ENCODE peak calls at places on chromosomes 12 and 14, in eight cellular contexts. Y is CD8-positive, alpha-beta T cell; P is fibroblast of lung; U is H9; A is IMR-90; H is OCI-LY7; B is pancreas; G is endothelial cell of umbilical vein. T is an unnamed sample.

GRCh38 chr14:93717222-93717967 is 70.9 kb downstream of the PRIMA1 start:
- DNase-seq in U (no peak), B (no peak), Y (no peak), A (no peak), G (no peak), H (no peak), P (no peak), T (no peak)

GRCh38 chr12:125276567-125276966 is 211.3 kb downstream of the AACS start:
- DNase-seq in A (no peak), G (no peak), U (no peak), Y (no peak), H (no peak), P (no peak), B (no peak), T (no peak)

GRCh38 chr12:93011100-93011499 is 82.0 kb upstream of the EEA1 start:
- DNase-seq in B (no peak), P (no peak), H (no peak), Y (no peak), G (no peak), U (no peak), A (no peak), T (no peak)

GRCh38 chr14:105162374-105162979 is 6.1 kb downstream of the JAG2 start:
- DNase-seq in U (no peak), A (no peak), B (no peak), G (no peak), H (no peak), P (no peak), Y (no peak), T (no peak)

GRCh38 chr12:52125499-52125900 is 46.0 kb downstream of the SMIM41 start:
- DNase-seq in Y (no peak), H (no peak), P (no peak), B (peak; percentile 37), G (no peak), A (no peak), U (peak; percentile 86), T (no peak)

GRCh38 chr12:130762319-130762675 is 46.2 kb upstream of the RIMBP2 start:
- DNase-seq in Y (no peak), G (no peak), U (no peak), B (no peak), A (no peak), P (no peak), H (no peak), T (no peak)

GRCh38 chr12:124021025-124021406 is 48.0 kb downstream of the ZNF664 start:
- DNase-seq in U (peak; percentile 33), G (no peak), P (no peak), Y (no peak), B (no peak), A (no peak), H (no peak), T (no peak)

GRCh38 chr14:87810711-87811110 is 182.3 kb downstream of the GALC start:
- DNase-seq in G (no peak), U (no peak), H (peak; percentile 1), A (no peak), Y (no peak), P (no peak), B (no peak), T (no peak)

GRCh38 chr14:36241183-36241582 is 64.7 kb upstream of the PTCSC3 start:
- DNase-seq in A (no peak), U (no peak), B (no peak), H (no peak), Y (no peak), G (no peak), P (peak; percentile 11), T (no peak)

GRCh38 chr14:73785336-73785833 is 66.2 kb upstream of the PTGR2 start:
- DNase-seq in U (peak; percentile 36), A (peak; percentile 93), H (peak; percentile 74), Y (no peak), B (peak; percentile 57), G (peak; percentile 75), P (peak; percentile 96), T (no peak)

GRCh38 chr14:73786632-73786941 is 65.0 kb upstream of the PTGR2 start:
- DNase-seq in P (peak; percentile 51), G (peak; percentile 29), Y (no peak), U (peak; percentile 58), H (peak; percentile 65), A (peak; percentile 40), B (no peak), T (no peak)

GRCh38 chr14:73785834-73786631 is 65.6 kb upstream of the PTGR2 start:
- DNase-seq in G (peak; percentile 84), H (peak; percentile 83), P (peak; percentile 98), A (peak; percentile 96), B (peak; percentile 82), U (peak; percentile 45), Y (peak; percentile 32), T (peak; percentile 68)

GRCh38 chr14:73787760-73788508 is 63.7 kb upstream of the PTGR2 start:
- DNase-seq in U (no peak), Y (no peak), P (peak; percentile 67), H (peak; percentile 41), A (peak; percentile 55), B (peak; percentile 36), G (peak; percentile 56), T (no peak)

DNA sequence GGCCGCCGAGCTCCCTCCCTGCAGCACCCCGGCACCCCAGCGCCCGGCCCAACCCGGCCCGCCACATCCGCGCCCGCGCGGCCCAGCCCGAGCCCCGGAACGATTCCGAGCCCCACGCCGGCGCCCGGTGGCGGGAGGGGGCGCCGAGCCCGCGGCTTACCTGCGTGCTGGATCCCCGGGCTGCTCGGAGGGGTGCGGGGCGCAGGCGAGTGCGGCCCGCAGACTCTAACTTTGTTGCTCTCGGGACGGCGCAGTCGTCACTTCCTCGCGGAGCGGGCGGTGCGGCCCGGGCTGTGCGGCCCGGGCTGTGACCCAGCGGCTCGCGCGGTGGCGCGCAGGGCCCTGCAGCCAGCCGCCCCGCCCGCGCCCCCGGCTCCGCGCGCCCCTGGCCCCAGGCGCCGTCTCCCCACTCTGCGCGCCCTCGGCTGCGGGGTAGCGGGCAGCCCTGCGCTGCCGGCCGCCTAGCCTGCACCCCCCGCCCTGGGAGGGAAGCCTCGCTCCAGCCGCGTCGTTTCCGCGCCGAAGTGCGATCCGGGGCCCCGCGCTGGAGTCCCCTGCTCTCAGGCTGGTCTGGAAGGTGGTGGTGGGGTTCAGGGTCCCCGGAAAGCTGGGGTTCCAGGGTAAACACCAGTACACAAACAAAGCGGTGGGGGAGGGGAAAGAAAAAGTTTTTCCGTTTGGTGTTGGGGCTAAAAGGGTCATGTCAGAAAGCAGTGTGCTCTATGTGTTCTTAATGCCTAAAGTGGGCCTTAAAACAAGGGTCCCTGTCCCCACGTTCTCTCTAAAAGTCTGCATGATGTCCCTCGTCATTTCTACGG is 64.5 kb upstream of the PTGR2 start:
- DNase-seq in H (peak; percentile 77), B (peak; percentile 88), Y (peak; percentile 22), U (peak; percentile 56), G (peak; percentile 37), A (peak; percentile 35), P (no peak), T (peak; percentile 61)
- H3K4me1 ChIP-seq in H (peaks cover 61% of the 10 kb centered on the region), B (peaks cover 32% of the 10 kb centered on the region), Y (peaks cover 57% of the 10 kb centered on the region), U (peaks cover 3% of the 10 kb centered on the region), G (peaks cover 53% of the 10 kb centered on the region), A (peaks cover 36% of the 10 kb centered on the region), P (peaks cover 46% of the 10 kb centered on the region), T (peaks cover 62% of the 10 kb centered on the region)

GRCh38 chr12:47223848-47224213 is 144.1 kb upstream of the AMIGO2 start:
- DNase-seq in P (no peak), H (no peak), B (peak; percentile 66), U (no peak), G (peak; percentile 57), Y (no peak), A (peak; percentile 22), T (no peak)

GRCh38 chr12:47226199-47226598 is 146.4 kb upstream of the AMIGO2 start:
- DNase-seq in H (no peak), A (no peak), G (no peak), U (no peak), Y (no peak), P (no peak), B (no peak), T (no peak)

GRCh38 chr12:47224563-47225133 is 144.9 kb upstream of the AMIGO2 start:
- DNase-seq in Y (no peak), B (no peak), U (no peak), G (no peak), A (no peak), H (no peak), P (no peak), T (no peak)

GRCh38 chr12:47222960-47223847 is 143.4 kb upstream of the AMIGO2 start:
- DNase-seq in U (peak; percentile 85), G (no peak), B (no peak), Y (no peak), P (no peak), H (no peak), A (no peak), T (peak; percentile 27)

DNA sequence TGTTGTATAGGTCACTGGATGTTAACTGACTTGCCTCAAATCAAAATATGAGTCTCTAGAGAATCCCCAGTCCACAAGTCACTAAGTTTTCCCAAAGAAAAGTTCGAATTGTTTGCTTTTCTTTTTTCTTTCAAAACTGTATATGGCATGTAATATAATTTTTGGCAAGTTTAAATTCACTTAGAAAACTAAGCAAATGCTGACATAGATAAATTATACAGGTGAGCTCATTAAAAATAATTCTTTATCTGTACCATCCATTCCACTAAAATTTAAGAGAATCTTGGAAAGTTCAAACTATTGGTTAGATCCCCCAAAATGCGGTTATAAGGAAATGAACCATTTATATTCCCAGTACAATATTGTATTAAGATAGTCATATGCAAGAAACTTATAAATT is 145.6 kb upstream of the AMIGO2 start:
- DNase-seq in B (no peak), Y (no peak), H (no peak), A (no peak), P (no peak), U (no peak), G (no peak), T (no peak)
- H3K27ac ChIP-seq in B (no peak overlapping the region), Y (no peak overlapping the region), H (no peak overlapping the region), A (no peak overlapping the region), P (no peak overlapping the region), U (no peak overlapping the region), G (no peak overlapping the region), T (no peak overlapping the region)

DNA sequence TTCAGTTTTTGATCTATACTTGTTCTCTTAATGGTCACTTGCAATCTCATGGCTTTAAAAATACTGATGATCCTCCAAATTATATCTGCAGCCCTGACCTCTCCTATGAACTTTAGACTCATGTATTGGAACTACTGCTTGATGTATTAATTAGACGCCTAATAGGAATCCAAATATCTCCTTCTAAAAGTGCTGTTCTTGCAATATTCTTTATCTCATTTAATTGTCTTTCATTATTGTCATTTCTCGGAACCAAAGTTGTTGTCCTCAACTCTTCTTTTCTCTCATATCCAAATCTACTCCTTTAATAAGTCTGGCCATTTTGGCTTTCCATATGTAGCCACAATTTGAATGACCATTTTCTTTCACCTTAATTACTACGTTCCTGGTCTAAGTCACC is 907.6 kb upstream of the SEL1L start:
- DNase-seq in B (no peak), G (no peak), P (no peak), H (no peak), Y (no peak), U (no peak), A (no peak), T (no peak)
- H3K9me3 ChIP-seq in B (no peaks in the 10 kb centered on the region), G (peaks cover 2% of the 10 kb centered on the region), P (no peaks in the 10 kb centered on the region), H (no peaks in the 10 kb centered on the region), Y (no peaks in the 10 kb centered on the region), U (no peaks in the 10 kb centered on the region), A (peaks cover 4% of the 10 kb centered on the region), T (no peaks in the 10 kb centered on the region)

DNA sequence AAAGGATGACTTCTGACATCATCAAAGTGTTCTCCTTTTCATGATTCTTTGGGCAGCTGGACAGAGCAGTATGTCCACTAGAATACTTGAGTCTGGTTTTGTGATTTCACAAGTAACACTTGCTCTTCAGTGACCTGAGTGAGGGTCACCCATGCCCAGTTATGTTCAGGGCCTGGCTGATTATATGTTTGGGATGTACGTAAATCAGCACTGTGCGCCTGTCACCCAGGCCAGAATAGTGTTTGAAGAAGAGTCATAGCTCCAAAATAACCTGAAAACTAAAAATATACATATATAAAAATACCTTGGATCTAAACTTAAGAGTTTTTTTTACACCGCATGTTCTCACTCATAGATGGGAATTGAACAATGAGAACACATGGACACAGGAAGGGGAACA is 3.8 kb downstream of the BICD1 start:
- DNase-seq in P (no peak), A (no peak), Y (no peak), B (no peak), G (no peak), H (no peak), U (no peak), T (no peak)
- H3K4me1 ChIP-seq in P (peaks cover 8% of the 10 kb centered on the region), A (peaks cover 10% of the 10 kb centered on the region), Y (peaks cover 17% of the 10 kb centered on the region), B (peaks cover 2% of the 10 kb centered on the region), G (peaks cover 23% of the 10 kb centered on the region), H (peaks cover 50% of the 10 kb centered on the region), U (peaks cover 5% of the 10 kb centered on the region), T (peaks cover 33% of the 10 kb centered on the region)

T was measured in CD4-positive, alpha-beta memory T cell.